ENCODE peak calls at places on chromosomes 3 and 15, in four cellular contexts. R, V, Y and Z are unnamed samples.

GRCh38 chr3:123816673-123817207 is 67.4 kb downstream of the MYLK start:
- DNase-seq in R (no peak), V (no peak), Y (no peak), Z (no peak)

GRCh38 chr3:150945226-150945625 is 27.3 kb downstream of the CLRN1 start:
- DNase-seq in R (no peak), V (no peak), Y (no peak), Z (no peak)

GRCh38 chr3:192366916-192367315 is 360.4 kb downstream of the FGF12 start:
- DNase-seq in R (no peak), V (no peak), Y (no peak), Z (no peak)

GRCh38 chr3:56370991-56371775 is 97.1 kb downstream of the ERC2 start:
- DNase-seq in R (no peak), V (no peak), Y (no peak), Z (no peak)

GRCh38 chr3:77014236-77014635 is 25.7 kb upstream of the ROBO2 start:
- DNase-seq in R (no peak), V (no peak), Y (no peak), Z (no peak)

GRCh38 chr15:69664572-69665326 is 212.1 kb downstream of the RPLP1 start:
- DNase-seq in R (no peak), V (no peak), Y (peak), Z (no peak)

GRCh38 chr3:34256021-34256420 is 457.6 kb downstream of the PDCD6IP start:
- DNase-seq in R (no peak), V (no peak), Y (no peak), Z (no peak)

GRCh38 chr3:127366383-127366782 is 78.5 kb upstream of the PRR20G start:
- DNase-seq in R (peak), V (no peak), Y (no peak), Z (no peak)

GRCh38 chr15:27412413-27412812 is 441.4 kb downstream of the GABRG3 start:
- DNase-seq in R (no peak), V (no peak), Y (no peak), Z (no peak)

GRCh38 chr3:139774570-139775302 is 97.0 kb upstream of the NMNAT3 start:
- DNase-seq in R (no peak), V (no peak), Y (peak), Z (no peak)

GRCh38 chr3:179606534-179607085 is 2.0 kb downstream of the NDUFB5 start:
- DNase-seq in R (no peak), V (no peak), Y (no peak), Z (no peak)